ENCODE peak calls at places on chromosomes 16 and 17, in four cellular contexts. Q, J, E and O are unnamed samples.

GRCh38 chr17:73566905-73567782 is 77.1 kb downstream of the SDK2 start:
- DNase-seq in Q (no peak), J (peak; percentile 70), E (no peak), O (peak; percentile 54)

GRCh38 chr17:54968954-54969400 is 412 bp downstream of the STXBP4 start:
- DNase-seq in J (no peak), Q (no peak), E (no peak), O (peak; percentile 41)

GRCh38 chr17:55830699-55831098 is 79.8 kb downstream of the PCTP start:
- DNase-seq in J (no peak), Q (no peak), E (no peak), O (no peak)

GRCh38 chr17:73984981-73985380 is 218.5 kb upstream of the RPL38 start:
- DNase-seq in E (no peak), Q (no peak), J (no peak), O (no peak)

GRCh38 chr17:82297280-82297803 is 20.1 kb downstream of the CD7 start:
- DNase-seq in Q (peak; percentile 56), J (no peak), E (peak; percentile 90), O (peak; percentile 94)

GRCh38 chr16:14300631-14301149 is 229.6 kb downstream of the MRTFB start:
- DNase-seq in Q (peak; percentile 84), J (no peak), E (no peak), O (no peak)

GRCh38 chr17:16987830-16988601 is 16.1 kb upstream of the TNFRSF13B start:
- DNase-seq in E (no peak), J (no peak), Q (peak; percentile 65), O (peak; percentile 84)

GRCh38 chr17:32912218-32912897 is 15.6 kb upstream of the TMEM98 start:
- DNase-seq in Q (no peak), E (no peak), J (no peak), O (peak; percentile 64)

GRCh38 chr16:49788936-49789335 is 67.0 kb downstream of the ZNF423 start:
- DNase-seq in Q (no peak), E (no peak), J (no peak), O (no peak)

GRCh38 chr16:49786926-49787557 is 68.9 kb downstream of the ZNF423 start:
- DNase-seq in Q (no peak), E (no peak), J (no peak), O (no peak)

GRCh38 chr16:49785970-49786369 is 69.9 kb downstream of the ZNF423 start:
- DNase-seq in E (no peak), Q (no peak), J (no peak), O (no peak)

GRCh38 chr16:49789617-49790016 is 66.3 kb downstream of the ZNF423 start:
- DNase-seq in Q (no peak), J (no peak), E (no peak), O (no peak)

DNA sequence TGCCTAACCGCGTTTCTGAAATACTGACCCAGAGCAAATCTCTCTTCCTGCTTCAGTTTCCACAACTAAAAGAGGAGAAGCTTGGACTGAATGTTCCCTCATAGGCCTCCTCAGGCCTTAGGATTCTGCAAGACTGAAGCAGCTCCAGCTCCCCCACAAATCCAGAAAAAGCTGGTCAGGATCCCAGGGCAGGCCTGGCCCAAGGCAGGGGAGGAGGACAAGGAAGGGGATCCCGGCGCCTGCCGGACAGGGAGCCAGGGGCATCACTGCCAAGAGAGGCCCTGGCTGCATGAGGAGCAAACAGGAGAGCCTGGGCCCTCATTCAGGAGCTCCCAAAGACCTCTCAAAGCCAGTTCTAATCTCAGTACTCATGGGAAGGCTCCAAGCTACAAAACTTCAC is 67.4 kb downstream of the ZNF423 start:
- DNase-seq in Q (no peak), J (no peak), E (no peak), O (no peak)
- H3K27ac ChIP-seq in Q (no peak overlapping the region), J (no peak overlapping the region), E (no peak overlapping the region), O (no peak overlapping the region)

GRCh38 chr17:66349549-66350245 is 47.3 kb downstream of the PRKCA start:
- DNase-seq in Q (no peak), J (no peak), E (no peak), O (no peak)
- H3K27ac ChIP-seq in Q (no peak overlapping the region), J (no peak overlapping the region), E (no peak overlapping the region), O (no peak overlapping the region)

GRCh38 chr17:28563475-28563874 is 7.8 kb downstream of the PIGS start:
- DNase-seq in E (no peak), Q (peak; percentile 52), J (no peak), O (no peak)
- H3K27ac ChIP-seq in E (no peak overlapping the region), Q (no peak overlapping the region), J (no peak overlapping the region), O (no peak overlapping the region)

DNA sequence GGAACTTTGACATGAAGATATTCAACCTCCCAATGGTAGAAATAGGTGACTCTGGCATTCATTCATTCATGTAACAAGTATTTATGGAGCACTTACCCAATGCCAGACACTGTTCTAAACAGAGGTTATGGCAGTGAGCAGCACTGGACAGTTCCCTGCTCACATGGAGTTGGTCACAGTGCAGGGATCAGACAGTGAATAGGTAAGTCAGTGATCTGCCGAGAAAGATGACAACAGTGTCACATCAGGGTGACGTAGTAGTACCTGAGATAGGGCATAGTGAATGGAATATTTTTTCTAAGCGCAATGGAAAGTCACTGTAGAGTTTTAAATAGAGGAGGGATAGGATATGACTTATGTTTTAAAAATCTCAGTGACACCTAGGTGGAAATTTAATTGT is 791.4 kb upstream of the RBFOX1 start:
- DNase-seq in J (no peak), Q (no peak), E (no peak), O (no peak)
- H3K27ac ChIP-seq in J (no peak overlapping the region), Q (no peak overlapping the region), E (no peak overlapping the region), O (no peak overlapping the region)

DNA sequence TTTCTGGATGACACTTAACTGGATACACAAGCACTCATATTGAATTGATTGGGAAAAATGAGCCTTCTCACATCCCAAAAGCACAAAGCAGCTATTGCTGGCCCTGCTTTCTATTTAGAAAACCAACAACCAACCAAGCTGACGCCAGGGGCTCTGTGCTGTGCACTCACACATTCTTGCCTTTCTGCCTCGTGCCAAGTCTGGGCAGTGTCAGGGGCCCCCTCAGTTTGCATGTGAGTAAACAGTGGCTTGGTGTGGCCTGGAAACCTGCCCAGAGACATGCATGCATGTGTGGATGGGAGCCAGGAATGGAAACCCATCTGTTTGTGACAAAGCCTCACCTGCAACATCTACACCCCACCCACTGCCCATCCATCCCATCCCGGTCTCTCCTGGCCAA is 20.3 kb downstream of the MIEF2 start:
- DNase-seq in Q (no peak), J (no peak), E (no peak), O (no peak)
- H3K27ac ChIP-seq in Q (no peak overlapping the region), J (no peak overlapping the region), E (no peak overlapping the region), O (no peak overlapping the region)

GRCh38 chr16:66717776-66718175 is 21.2 kb upstream of the CMTM4 start:
- DNase-seq in E (no peak), Q (no peak), J (no peak), O (no peak)
- H3K27ac ChIP-seq in E (no peak overlapping the region), Q (no peak overlapping the region), J (no peak overlapping the region), O (peak overlapping the region; percentile 23)

GRCh38 chr17:11305524-11305923 is 64.5 kb downstream of the SHISA6 start:
- DNase-seq in Q (no peak), J (no peak), E (no peak), O (no peak)

GRCh38 chr17:11304568-11304967 is 63.6 kb downstream of the SHISA6 start:
- DNase-seq in Q (no peak), E (no peak), J (no peak), O (no peak)

GRCh38 chr17:11309850-11310249 is 68.8 kb downstream of the SHISA6 start:
- DNase-seq in Q (no peak), J (no peak), E (no peak), O (no peak)

GRCh38 chr17:11308550-11308949 is 67.5 kb downstream of the SHISA6 start:
- DNase-seq in E (no peak), Q (no peak), J (no peak), O (no peak)

DNA sequence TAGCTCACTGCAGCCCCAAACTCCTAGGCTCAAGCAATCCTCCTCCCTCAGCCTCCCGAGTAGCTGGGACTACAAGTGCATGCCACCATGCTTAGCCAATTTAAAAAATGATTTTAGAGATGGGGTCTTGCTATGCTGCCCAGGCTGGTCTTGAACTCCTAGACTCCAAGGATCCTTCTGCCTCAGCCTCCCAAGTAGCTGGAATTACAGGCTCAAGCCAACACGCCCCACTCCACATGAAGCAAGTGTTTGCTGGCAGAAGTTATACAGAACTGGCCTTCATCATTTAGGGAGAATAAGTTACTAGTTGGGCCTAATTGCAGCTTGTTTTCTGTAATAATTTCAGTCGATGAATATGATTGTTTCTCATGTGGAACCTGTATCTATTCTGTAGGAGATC is 68.0 kb downstream of the SHISA6 start:
- DNase-seq in Q (no peak), E (no peak), J (no peak), O (no peak)
- H3K27ac ChIP-seq in Q (no peak overlapping the region), E (no peak overlapping the region), J (no peak overlapping the region), O (no peak overlapping the region)

DNA sequence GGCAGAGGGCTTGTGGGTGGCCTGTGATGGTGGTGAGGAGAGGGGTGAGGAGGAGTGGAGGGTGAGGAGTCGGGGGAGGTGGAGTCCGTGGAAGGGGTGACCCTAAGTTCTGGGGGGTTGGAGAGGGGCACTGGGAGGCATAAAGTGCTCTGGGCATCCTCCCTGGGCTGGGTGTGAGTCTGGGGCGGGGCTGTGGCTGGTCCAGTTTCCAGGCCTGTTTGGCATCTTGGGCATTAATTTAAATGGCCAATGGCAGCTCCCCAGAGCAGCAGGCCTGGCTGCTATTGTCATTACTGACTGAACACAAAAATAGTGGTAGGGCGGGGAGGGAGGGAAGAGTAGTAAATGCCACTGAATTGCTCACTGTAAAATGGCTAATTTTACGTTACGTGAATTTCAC is 7.7 kb upstream of the ARHGAP23 start:
- DNase-seq in J (no peak), E (no peak), Q (no peak), O (no peak)
- H3K27ac ChIP-seq in J (no peak overlapping the region), E (no peak overlapping the region), Q (no peak overlapping the region), O (no peak overlapping the region)

DNA sequence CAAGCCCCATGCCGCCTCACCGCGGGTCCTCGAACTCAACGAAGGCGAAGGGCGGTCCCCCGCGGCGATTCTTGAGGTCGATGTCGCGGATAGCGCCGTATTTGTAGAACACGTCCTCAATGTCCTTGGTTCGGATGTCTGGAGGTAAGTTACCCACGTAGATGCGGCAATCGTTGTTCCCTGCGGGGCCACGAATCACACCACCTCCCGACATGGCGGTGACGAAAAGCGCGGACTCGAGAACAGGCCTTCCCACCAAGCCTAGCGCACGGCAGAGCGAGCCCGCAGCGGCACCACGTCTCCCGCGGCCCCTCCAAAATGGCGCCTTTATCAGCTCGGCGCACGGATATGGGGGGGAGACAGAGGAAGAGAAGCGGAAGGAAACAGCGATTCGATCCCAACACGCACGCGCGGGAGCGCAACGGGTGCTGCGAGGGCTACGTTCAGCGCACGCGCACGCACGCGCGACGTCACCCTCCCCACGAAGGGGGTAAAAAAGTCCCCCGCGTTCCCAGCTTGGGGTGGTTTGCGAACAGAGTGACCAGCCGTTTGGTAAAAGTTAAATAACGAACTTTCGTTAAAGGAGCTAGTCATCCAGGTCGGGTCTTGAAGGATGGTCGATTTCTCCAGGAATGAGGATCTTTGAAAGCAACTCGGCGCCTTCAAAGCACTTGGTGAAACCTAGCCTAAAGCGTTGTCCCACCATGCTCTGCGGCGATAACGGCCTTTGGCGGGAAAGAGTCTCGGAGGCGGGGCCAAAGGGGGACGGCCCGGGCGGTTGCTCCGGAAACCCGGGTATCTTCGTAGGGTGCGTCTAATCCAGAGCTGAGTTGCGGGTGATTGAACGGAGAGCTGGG is at the start of gene SRSF1:
- DNase-seq in J (peak; percentile 95), E (peak; percentile 94), Q (peak; percentile 95), O (peak; percentile 97)
- H3K27ac ChIP-seq in J (peak within 1 kb of the TSS; percentile 100), E (peak within 1 kb of the TSS; percentile 98), Q (peak within 1 kb of the TSS; percentile 95), O (peak within 1 kb of the TSS; percentile 95)